ENCODE peak calls at places on chromosomes 4 and X, in nine cellular contexts. Z is stomach, W is transverse colon, V is HCT116, T is upper lobe of left lung, G is breast epithelium, I is testis, E is heart left ventricle, F is K562. D is an unnamed sample.

GRCh38 chr4:125664091-125664767 is 349.5 kb downstream of the FAT4 start:
- DNase-seq in Z (no peak), W (no peak), V (no peak), T (no peak), G (no peak), I (no peak), E (no peak), F (no peak), D (no peak)

GRCh38 chrX:153948847-153949819 is 4.7 kb upstream of the RENBP start:
- DNase-seq in Z (no peak), W (no peak), V (no peak), T (no peak), G (no peak), I (no peak), E (no peak), F (peak; percentile 46), D (no peak)

GRCh38 chrX:13695601-13696115 is 6.7 kb downstream of the RAB9A start:
- DNase-seq in Z (no peak), W (no peak), V (no peak), T (no peak), G (no peak), I (no peak), E (no peak), F (no peak), D (no peak)

GRCh38 chrX:111041018-111041462 is 55.0 kb upstream of the PAK3 start:
- DNase-seq in Z (no peak), W (no peak), V (no peak), T (no peak), G (no peak), I (no peak), E (no peak), F (no peak), D (no peak)

GRCh38 chrX:40922307-40922706 is 162.9 kb upstream of the USP9X start:
- DNase-seq in Z (no peak), W (no peak), V (peak; percentile 56), T (no peak), G (no peak), I (no peak), E (no peak), F (peak; percentile 64), D (no peak)

GRCh38 chrX:101057095-101057714 is 5.3 kb upstream of the TRMT2B start:
- DNase-seq in Z (no peak), W (no peak), V (no peak), T (no peak), G (no peak), I (no peak), E (no peak), F (peak; percentile 50), D (no peak)

GRCh38 chr4:48261288-48261687 is 8.3 kb downstream of the TEC start:
- DNase-seq in Z (no peak), W (no peak), V (no peak), T (no peak), G (no peak), I (no peak), E (no peak), F (no peak), D (no peak)

GRCh38 chrX:129019412-129019811 is 503.9 kb downstream of the SMARCA1 start:
- DNase-seq in Z (no peak), W (no peak), V (no peak), T (no peak), G (no peak), I (no peak), E (no peak), F (no peak), D (no peak)

GRCh38 chr4:16969696-16970135 is 71.3 kb upstream of the LDB2 start:
- DNase-seq in Z (peak; percentile 31), W (peak; percentile 45), V (no peak), T (no peak), G (no peak), I (peak; percentile 33), E (no peak), F (no peak), D (peak; percentile 0)

GRCh38 chr4:4270529-4270928 is 19.4 kb downstream of the LYAR start:
- DNase-seq in Z (no peak), W (no peak), V (no peak), T (no peak), G (no peak), I (no peak), E (no peak), F (no peak), D (no peak)

GRCh38 chr4:4269326-4269725 is 20.6 kb downstream of the LYAR start:
- DNase-seq in Z (no peak), W (peak; percentile 17), V (no peak), T (no peak), G (no peak), I (no peak), E (no peak), F (no peak), D (no peak)

GRCh38 chr4:4268753-4269152 is 20.7 kb upstream of the TMEM128 start:
- DNase-seq in Z (no peak), W (no peak), V (no peak), T (no peak), G (no peak), I (no peak), E (no peak), F (no peak), D (no peak)

GRCh38 chr4:4269856-4270255 is 20.1 kb downstream of the LYAR start:
- DNase-seq in Z (no peak), W (no peak), V (no peak), T (peak; percentile 61), G (no peak), I (no peak), E (no peak), F (no peak), D (no peak)

DNA sequence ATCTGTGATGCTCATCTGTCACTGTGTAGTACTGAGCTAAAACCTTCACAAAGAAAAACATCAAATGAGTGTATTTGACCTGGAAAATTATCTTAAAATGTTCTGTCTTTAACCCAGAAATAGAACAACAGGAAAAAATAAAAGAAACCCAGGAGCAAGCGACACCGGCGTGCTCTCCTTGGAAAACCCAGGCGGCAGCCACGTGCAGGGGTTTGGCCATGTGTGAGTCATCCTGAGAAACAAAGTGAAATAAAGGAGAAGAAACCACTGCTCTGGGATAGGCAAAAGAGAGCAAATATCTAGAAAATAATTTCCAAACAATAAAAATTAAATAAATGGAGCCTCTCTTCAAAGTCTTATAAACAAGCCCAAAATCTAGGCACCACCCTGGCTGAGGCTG is 20.0 kb upstream of the TMEM128 start:
- DNase-seq in Z (no peak), W (no peak), V (no peak), T (no peak), G (no peak), I (no peak), E (no peak), F (no peak), D (no peak)
- H3K27ac ChIP-seq in Z (no peak overlapping the region), W (peak overlapping the region; percentile 35), V (no peak overlapping the region), T (peak overlapping the region; percentile 75), G (no peak overlapping the region), I (no peak overlapping the region), E (no peak overlapping the region), F (no peak overlapping the region), D (no peak overlapping the region)

DNA sequence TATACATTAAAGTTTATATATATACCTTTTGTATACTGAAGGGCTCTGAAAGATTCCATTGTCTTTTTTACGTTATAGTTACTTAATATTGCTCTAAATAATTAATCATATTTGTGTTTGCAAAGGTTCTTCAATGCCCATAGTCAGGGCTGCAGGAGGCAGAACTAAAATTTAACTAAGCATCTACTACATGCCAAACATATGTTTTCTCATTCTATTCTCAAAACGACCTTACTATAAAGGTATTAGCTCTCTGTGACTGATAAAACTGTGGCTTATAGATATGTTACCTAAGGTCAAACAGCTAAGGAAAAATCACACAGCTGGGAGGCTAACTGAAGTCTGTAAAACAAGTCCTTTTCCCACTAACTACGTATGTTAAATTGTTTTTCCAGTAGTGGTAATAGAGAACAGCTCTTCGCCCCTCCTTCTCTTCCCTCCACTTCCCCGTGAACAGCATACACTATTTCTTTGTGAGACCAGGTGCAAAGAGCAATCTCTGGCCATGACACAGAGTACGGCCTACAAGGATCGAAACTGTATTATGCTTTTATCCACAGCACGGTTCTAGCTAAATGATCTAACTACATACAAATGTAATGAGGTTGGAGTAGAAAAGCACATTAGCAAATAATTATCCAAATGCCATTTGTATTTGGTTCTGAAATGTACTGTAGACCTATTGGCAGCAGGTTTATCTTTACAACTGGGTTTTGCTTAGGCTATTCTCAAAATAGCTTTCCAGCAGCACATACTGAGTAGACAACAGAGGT is 1.7 kb downstream of the CNOT6L start:
- DNase-seq in Z (no peak), W (peak; percentile 38), V (no peak), T (no peak), G (no peak), I (no peak), E (no peak), F (peak; percentile 26), D (no peak)
- TF ChIP-seq POLR2A in Z (no peak), W (peak; percentile 10), V (no peak), T (no peak), G (no peak), I (no peak), E (no peak), F (no peak), D (no peak)

GRCh38 chr4:41262198-41262597 is 5.5 kb downstream of the UCHL1 start:
- DNase-seq in Z (no peak), W (no peak), V (no peak), T (no peak), G (no peak), I (no peak), E (no peak), F (no peak), D (no peak)

GRCh38 chr4:41257257-41257900 is 651 bp downstream of the UCHL1 start:
- DNase-seq in Z (peak; percentile 62), W (peak; percentile 64), V (no peak), T (no peak), G (no peak), I (peak; percentile 62), E (peak; percentile 21), F (no peak), D (no peak)

GRCh38 chr4:41258783-41259182 is 2.1 kb downstream of the UCHL1 start:
- DNase-seq in Z (no peak), W (no peak), V (peak; percentile 56), T (no peak), G (no peak), I (peak; percentile 50), E (no peak), F (peak; percentile 6), D (no peak)

GRCh38 chr4:41257901-41258300 is 1.2 kb downstream of the UCHL1 start:
- DNase-seq in Z (no peak), W (no peak), V (no peak), T (no peak), G (no peak), I (no peak), E (no peak), F (no peak), D (no peak)

DNA sequence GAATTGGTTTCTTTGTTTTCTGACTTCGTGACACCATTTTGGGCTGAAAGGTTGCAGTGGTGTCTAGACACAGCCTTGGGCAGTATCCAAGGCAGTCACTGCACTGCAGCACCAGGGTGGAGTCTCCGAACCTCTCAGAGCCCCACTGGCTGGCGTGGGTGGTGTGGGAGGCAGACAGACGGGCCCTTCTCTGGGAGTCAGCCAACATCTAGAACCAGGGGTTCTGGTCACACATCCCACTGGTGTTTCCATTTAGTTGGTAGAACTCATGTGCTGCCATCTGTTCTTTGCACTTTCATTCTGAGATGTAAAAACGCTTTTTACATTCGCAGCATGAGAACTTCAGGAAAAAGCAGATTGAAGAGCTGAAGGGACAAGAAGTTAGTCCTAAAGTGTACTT is 3.6 kb downstream of the UCHL1 start:
- DNase-seq in Z (no peak), W (no peak), V (no peak), T (no peak), G (no peak), I (no peak), E (no peak), F (no peak), D (no peak)
- H3K36me3 ChIP-seq in Z (no peaks in the 10 kb centered on the region), W (no peaks in the 10 kb centered on the region), V (no peaks in the 10 kb centered on the region), T (no peaks in the 10 kb centered on the region), G (no peaks in the 10 kb centered on the region), I (no peaks in the 10 kb centered on the region), E (no peaks in the 10 kb centered on the region), F (no peaks in the 10 kb centered on the region), D (no peaks in the 10 kb centered on the region)

GRCh38 chr4:73864365-73864764 is 4.8 kb upstream of the CXCL1 start:
- DNase-seq in Z (peak; percentile 35), W (no peak), V (no peak), T (no peak), G (no peak), I (no peak), E (no peak), F (peak; percentile 56), D (no peak)
- H3K27ac ChIP-seq in Z (no peak overlapping the region), W (no peak overlapping the region), V (no peak overlapping the region), T (no peak overlapping the region), G (no peak overlapping the region), I (no peak overlapping the region), E (no peak overlapping the region), F (no peak overlapping the region), D (no peak overlapping the region)